ENCODE peak calls at places on chromosomes 11 and 22, in four cellular contexts. L is iris pigment epithelial cell, N is fibroblast of lung, G is endothelial cell. I is an unnamed sample.
A peak's percentile ranks its signal among the peaks of the same experiment; 100 is the strongest.

GRCh38 chr11:6362185-6362867 is 27.9 kb upstream of the SMPD1 start:
- DNase-seq in G (no peak), L (no peak), N (no peak), I (no peak)

GRCh38 chr22:19880786-19881569 is 26.3 kb upstream of the GNB1L start:
- DNase-seq in N (peak; percentile 97), G (peak; percentile 77), L (peak; percentile 96), I (no peak)

GRCh38 chr11:86046111-86046510 is 22.8 kb downstream of the PICALM start:
- DNase-seq in G (no peak), L (no peak), N (peak; percentile 45), I (no peak)

GRCh38 chr11:116219171-116219635 is 553.6 kb downstream of the BUD13 start:
- DNase-seq in N (peak; percentile 31), G (no peak), L (no peak), I (no peak)

GRCh38 chr11:67289651-67290479 is 762 bp downstream of the ANKRD13D start:
- DNase-seq in G (no peak), L (peak; percentile 30), N (no peak), I (no peak)

GRCh38 chr11:14248577-14248976 is 110.4 kb downstream of the RRAS2 start:
- DNase-seq in L (no peak), G (peak; percentile 26), N (no peak), I (no peak)

GRCh38 chr11:115674176-115674575 is 170.0 kb upstream of the CADM1 start:
- DNase-seq in G (no peak), L (no peak), N (peak; percentile 63), I (no peak)

GRCh38 chr11:12546122-12546521 is 128.1 kb upstream of the TEAD1 start:
- DNase-seq in L (no peak), N (no peak), G (no peak), I (no peak)

GRCh38 chr11:110491577-110492352 is 62.0 kb downstream of the FDX1 start:
- DNase-seq in N (no peak), G (no peak), L (no peak), I (no peak)

GRCh38 chr11:110434952-110435779 is 5.4 kb downstream of the FDX1 start:
- DNase-seq in G (no peak), N (no peak), L (no peak), I (no peak)

GRCh38 chr22:50701076-50701419 is 28.4 kb downstream of the SHANK3 start:
- DNase-seq in G (no peak), L (no peak), N (no peak), I (no peak)

GRCh38 chr11:43830928-43831440 is 49.6 kb upstream of the ALKBH3 start:
- DNase-seq in G (no peak), N (peak; percentile 100), L (peak; percentile 100), I (peak; percentile 3)

GRCh38 chr11:131037873-131038272 is 121.6 kb upstream of the SNX19 start:
- DNase-seq in G (no peak), L (no peak), N (no peak), I (no peak)

GRCh38 chr11:34050536-34050935 is 995 bp upstream of the CAPRIN1 start:
- DNase-seq in L (no peak), N (no peak), G (no peak), I (no peak)

GRCh38 chr22:37260939-37261338 is 16.9 kb upstream of the RAC2 start:
- DNase-seq in G (peak; percentile 67), N (peak; percentile 40), L (peak; percentile 52), I (peak; percentile 66)

GRCh38 chr11:85941380-85941973 is 86.3 kb downstream of the CCDC83 start:
- DNase-seq in N (peak; percentile 58), G (peak; percentile 36), L (peak; percentile 73), I (peak; percentile 51)

GRCh38 chr11:57473208-57473930 is 13.0 kb downstream of the RTN4RL2 start:
- DNase-seq in N (no peak), L (no peak), G (no peak), I (peak; percentile 72)

GRCh38 chr11:129861702-129862107 is 33.7 kb downstream of the NFRKB start:
- DNase-seq in N (peak; percentile 97), L (peak; percentile 96), G (no peak), I (no peak)

GRCh38 chr22:50192825-50193204 is 7.1 kb downstream of the TRABD start:
- DNase-seq in N (no peak), L (no peak), G (no peak), I (no peak)

GRCh38 chr22:47034905-47035419 is 272.5 kb downstream of the TBC1D22A start:
- DNase-seq in N (no peak), L (no peak), G (no peak), I (no peak)

GRCh38 chr11:2467695-2468055 is 22.9 kb downstream of the KCNQ1 start:
- DNase-seq in N (no peak), G (no peak), L (no peak), I (no peak)

GRCh38 chr11:44110231-44110679 is 14.8 kb downstream of the EXT2 start:
- DNase-seq in G (peak; percentile 64), L (peak; percentile 56), N (peak; percentile 30), I (peak; percentile 53)

GRCh38 chr11:1978865-1979473 is 18.7 kb downstream of the H19 start:
- DNase-seq in G (no peak), N (no peak), L (no peak), I (no peak)

GRCh38 chr22:16601437-16602223 is 9.0 kb upstream of the CCT8L2 start:
- DNase-seq in G (no peak), L (no peak), N (no peak), I (no peak)

GRCh38 chr11:1297576-1298473 is 11.6 kb downstream of the TOLLIP start:
- DNase-seq in N (no peak), G (no peak), L (no peak), I (no peak)

GRCh38 chr22:50221410-50222300 is 20.8 kb downstream of the SELENOO start:
- DNase-seq in N (no peak), L (no peak), G (no peak), I (no peak)

GRCh38 chr11:59678813-59679165 is 10.0 kb upstream of the PATL1 start:
- DNase-seq in L (no peak), N (no peak), G (no peak), I (no peak)

GRCh38 chr11:116881153-116881552 is 43.7 kb upstream of the APOA1 start:
- DNase-seq in G (no peak), L (no peak), N (no peak), I (no peak)

GRCh38 chr11:6650980-6651379 is 4.6 kb downstream of the DCHS1 start:
- DNase-seq in N (peak; percentile 58), G (no peak), L (peak; percentile 11), I (no peak)

GRCh38 chr11:10592331-10592730 is 23.9 kb upstream of the LYVE1 start:
- DNase-seq in G (no peak), L (peak; percentile 94), N (peak; percentile 97), I (peak; percentile 33)

GRCh38 chr11:17384002-17384511 is 4.4 kb downstream of the KCNJ11 start:
- DNase-seq in N (peak; percentile 67), L (peak; percentile 77), G (peak; percentile 86), I (peak; percentile 65)

GRCh38 chr11:105000167-105000566 is 22.8 kb downstream of the CASP5 start:
- DNase-seq in N (no peak), G (peak; percentile 8), L (peak; percentile 19), I (no peak)

GRCh38 chr11:14314127-14314526 is 44.9 kb downstream of the RRAS2 start:
- DNase-seq in N (no peak), G (no peak), L (no peak), I (no peak)

GRCh38 chr11:14589421-14589820 is 54.2 kb upstream of the PDE3B start:
- DNase-seq in L (no peak), G (no peak), N (no peak), I (no peak)

GRCh38 chr11:46534713-46535112 is 59.1 kb downstream of the AMBRA1 start:
- DNase-seq in G (no peak), L (no peak), N (no peak), I (no peak)

GRCh38 chr22:19019029-19019678 is 83.1 kb upstream of the PRODH start:
- DNase-seq in G (no peak), N (no peak), L (no peak), I (no peak)